ENCODE peak calls at places on chromosome 14, in five cellular contexts. G, D, B, Y and Z are unnamed samples.

GRCh38 chr14:22418631-22419030 is 170.4 kb downstream of the DAD1 start:
- DNase-seq in G (no peak), D (no peak), B (no peak), Y (peak), Z (no peak)

GRCh38 chr14:62117718-62118164 is 355.5 kb downstream of the SNAPC1 start:
- DNase-seq in G (no peak), D (no peak), B (no peak), Y (no peak), Z (no peak)

GRCh38 chr14:74019408-74019714 is 212 bp downstream of the BBOF1 start:
- DNase-seq in G (no peak), D (no peak), B (no peak), Y (no peak), Z (no peak)

GRCh38 chr14:61476737-61477410 is 155.5 kb downstream of the PRKCH start:
- DNase-seq in G (peak), D (peak), B (no peak), Y (no peak), Z (no peak)

GRCh38 chr14:55240526-55241178 is 30.6 kb upstream of the FBXO34 start:
- DNase-seq in G (no peak), D (no peak), B (no peak), Y (no peak), Z (peak)

GRCh38 chr14:103541494-103541943 is 12.5 kb downstream of the TRMT61A start:
- DNase-seq in G (no peak), D (no peak), B (no peak), Y (no peak), Z (no peak)

GRCh38 chr14:54207075-54207474 is 189.7 kb upstream of the CDKN3 start:
- DNase-seq in G (no peak), D (no peak), B (no peak), Y (no peak), Z (no peak)

GRCh38 chr14:34013714-34014055 is 62.8 kb upstream of the EGLN3 start:
- DNase-seq in G (no peak), D (no peak), B (no peak), Y (no peak), Z (peak)

GRCh38 chr14:65927871-65928270 is 515.3 kb downstream of the FUT8 start:
- DNase-seq in G (peak), D (no peak), B (no peak), Y (no peak), Z (peak)

GRCh38 chr14:61525293-61526011 is 169.9 kb upstream of the HIF1A start:
- DNase-seq in G (peak), D (peak), B (no peak), Y (peak), Z (no peak)

GRCh38 chr14:78566017-78566858 is 396.1 kb downstream of the NRXN3 start:
- DNase-seq in G (peak), D (peak), B (peak), Y (peak), Z (peak)

GRCh38 chr14:78450945-78451344 is 280.8 kb downstream of the NRXN3 start:
- DNase-seq in G (no peak), D (no peak), B (no peak), Y (no peak), Z (no peak)

DNA sequence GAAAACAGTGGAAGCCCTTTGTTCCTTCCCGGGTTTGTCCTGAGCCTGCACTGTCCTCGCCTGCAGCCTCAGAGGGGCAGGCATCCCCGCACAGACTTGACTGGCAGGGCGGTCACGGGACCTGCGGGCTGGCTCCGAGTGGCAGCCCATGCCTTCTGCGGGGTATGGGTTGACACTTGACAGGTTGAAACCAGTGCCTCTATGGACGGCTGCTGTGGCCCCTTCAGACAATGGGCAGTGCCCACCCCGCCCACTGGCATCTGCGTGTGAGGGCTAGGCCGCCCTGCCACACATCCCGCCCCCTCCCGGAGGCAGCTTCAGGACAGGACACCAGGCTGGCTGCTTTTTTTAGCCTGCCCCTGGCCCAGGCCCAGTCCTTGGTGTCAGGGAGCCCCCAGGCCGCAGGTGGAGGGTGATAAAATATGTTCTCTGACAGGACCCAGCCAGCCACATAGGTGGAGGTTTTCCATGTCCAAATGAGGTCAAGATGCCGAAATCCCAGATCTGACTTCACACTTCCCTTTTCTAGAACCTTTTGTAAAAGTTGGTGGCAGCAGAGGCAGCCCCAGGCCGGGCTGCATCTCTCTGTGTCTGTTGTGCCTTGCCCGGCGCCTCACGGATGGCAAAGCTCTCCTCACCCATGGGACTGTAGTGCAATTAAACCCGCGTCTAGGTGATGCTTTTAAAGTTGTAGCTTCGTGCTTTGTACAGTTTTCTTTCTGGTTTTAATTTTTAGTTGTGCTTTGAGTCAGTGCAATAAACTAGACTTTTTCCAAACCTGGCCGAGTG is 10.0 kb downstream of the ANKRD9 start:
- DNase-seq in G (no peak), D (no peak), B (no peak), Y (no peak), Z (no peak)
- TF ChIP-seq JUNB in G (no peak), D (no peak), B (no peak), Y (no peak), Z (no peak)

GRCh38 chr14:63276492-63277342 is 42.0 kb downstream of the GPHB5 start:
- DNase-seq in G (peak), D (peak), B (peak), Y (no peak), Z (peak)
- TF ChIP-seq JUNB in G (no peak), D (no peak), B (no peak), Y (no peak), Z (no peak)

GRCh38 chr14:77311217-77311616 is 9.5 kb downstream of the POMT2 start:
- DNase-seq in G (no peak), D (no peak), B (no peak), Y (no peak), Z (no peak)
- TF ChIP-seq JUNB in G (no peak), D (no peak), B (no peak), Y (no peak), Z (no peak)

GRCh38 chr14:80567905-80568512 is 356.7 kb upstream of the DIO2 start:
- DNase-seq in G (no peak), D (no peak), B (no peak), Y (no peak), Z (no peak)
- TF ChIP-seq JUNB in G (no peak), D (no peak), B (no peak), Y (no peak), Z (no peak)

GRCh38 chr14:71022015-71022919 is 115.0 kb downstream of the PCNX1 start:
- DNase-seq in G (no peak), D (no peak), B (no peak), Y (no peak), Z (no peak)
- TF ChIP-seq JUNB in G (no peak), D (no peak), B (no peak), Y (no peak), Z (no peak)

GRCh38 chr14:51652168-51653095 is 722 bp downstream of the FRMD6 start:
- DNase-seq in G (no peak), D (no peak), B (no peak), Y (no peak), Z (peak)
- TF ChIP-seq JUNB in G (no peak), D (no peak), B (no peak), Y (no peak), Z (no peak)